ENCODE peak calls at places on chromosomes 1 and 21, in four cellular contexts. One of them, this sample, is unnamed.

GRCh38 chr1:246404078-246404477 is 103.0 kb downstream of the SMYD3 start:
- DNase-seq in mammary epithelial cell: no peak
- DNase-seq in IMR-90: no peak
- DNase-seq in PC-3: no peak
- DNase-seq in this sample: no peak

GRCh38 chr1:101291562-101292035 is 54.8 kb downstream of the S1PR1 start:
- DNase-seq in mammary epithelial cell: peak; percentile 81
- DNase-seq in IMR-90: peak; percentile 82
- DNase-seq in PC-3: peak; percentile 40
- DNase-seq in this sample: peak; percentile 68

GRCh38 chr1:97919568-97920261 is 1.1 kb downstream of the DPYD start:
- DNase-seq in mammary epithelial cell: peak; percentile 32
- DNase-seq in IMR-90: peak; percentile 53
- DNase-seq in PC-3: peak; percentile 53
- DNase-seq in this sample: peak; percentile 33

GRCh38 chr1:233368784-233369120 is 41.2 kb downstream of the MAP3K21 start:
- DNase-seq in mammary epithelial cell: no peak
- DNase-seq in IMR-90: no peak
- DNase-seq in PC-3: no peak
- DNase-seq in this sample: no peak

GRCh38 chr1:10604966-10605365 is 130.2 kb downstream of the PEX14 start:
- DNase-seq in mammary epithelial cell: no peak
- DNase-seq in IMR-90: no peak
- DNase-seq in PC-3: no peak
- DNase-seq in this sample: no peak

GRCh38 chr1:245645894-245646293 is 491.1 kb downstream of the KIF26B start:
- DNase-seq in mammary epithelial cell: no peak
- DNase-seq in IMR-90: no peak
- DNase-seq in PC-3: no peak
- DNase-seq in this sample: no peak

GRCh38 chr1:9410737-9411297 is 118.1 kb downstream of the SPSB1 start:
- DNase-seq in mammary epithelial cell: peak; percentile 23
- DNase-seq in IMR-90: peak; percentile 26
- DNase-seq in PC-3: no peak
- DNase-seq in this sample: peak; percentile 78

GRCh38 chr1:236451796-236452373 is 57.8 kb downstream of the EDARADD start:
- DNase-seq in mammary epithelial cell: peak; percentile 6
- DNase-seq in IMR-90: no peak
- DNase-seq in PC-3: peak; percentile 13
- DNase-seq in this sample: no peak

GRCh38 chr1:243343970-243344749 is 88.3 kb downstream of the SDCCAG8 start:
- DNase-seq in mammary epithelial cell: peak; percentile 37
- DNase-seq in IMR-90: peak; percentile 40
- DNase-seq in PC-3: peak; percentile 88
- DNase-seq in this sample: peak; percentile 32

GRCh38 chr21:42466700-42467612 is 29.1 kb downstream of the RSPH1 start:
- DNase-seq in mammary epithelial cell: no peak
- DNase-seq in IMR-90: peak; percentile 7
- DNase-seq in PC-3: peak; percentile 50
- DNase-seq in this sample: peak; percentile 32

GRCh38 chr1:183877321-183877720 is 72.4 kb downstream of the RGL1 start:
- DNase-seq in mammary epithelial cell: no peak
- DNase-seq in IMR-90: peak; percentile 31
- DNase-seq in PC-3: no peak
- DNase-seq in this sample: peak; percentile 66

GRCh38 chr21:27564684-27565280 is 597.9 kb upstream of the ADAMTS5 start:
- DNase-seq in mammary epithelial cell: peak; percentile 42
- DNase-seq in IMR-90: peak; percentile 70
- DNase-seq in PC-3: peak; percentile 52
- DNase-seq in this sample: peak; percentile 40

GRCh38 chr1:221921936-221922335 is 180.0 kb upstream of the DUSP10 start:
- DNase-seq in mammary epithelial cell: peak; percentile 45
- DNase-seq in IMR-90: peak; percentile 49
- DNase-seq in PC-3: peak; percentile 57
- DNase-seq in this sample: no peak

GRCh38 chr1:175576870-175577269 is 166.5 kb downstream of the TNR start:
- DNase-seq in mammary epithelial cell: no peak
- DNase-seq in IMR-90: no peak
- DNase-seq in PC-3: no peak
- DNase-seq in this sample: no peak

GRCh38 chr1:175569117-175569743 is 174.2 kb downstream of the TNR start:
- DNase-seq in mammary epithelial cell: no peak
- DNase-seq in IMR-90: no peak
- DNase-seq in PC-3: no peak
- DNase-seq in this sample: no peak

DNA sequence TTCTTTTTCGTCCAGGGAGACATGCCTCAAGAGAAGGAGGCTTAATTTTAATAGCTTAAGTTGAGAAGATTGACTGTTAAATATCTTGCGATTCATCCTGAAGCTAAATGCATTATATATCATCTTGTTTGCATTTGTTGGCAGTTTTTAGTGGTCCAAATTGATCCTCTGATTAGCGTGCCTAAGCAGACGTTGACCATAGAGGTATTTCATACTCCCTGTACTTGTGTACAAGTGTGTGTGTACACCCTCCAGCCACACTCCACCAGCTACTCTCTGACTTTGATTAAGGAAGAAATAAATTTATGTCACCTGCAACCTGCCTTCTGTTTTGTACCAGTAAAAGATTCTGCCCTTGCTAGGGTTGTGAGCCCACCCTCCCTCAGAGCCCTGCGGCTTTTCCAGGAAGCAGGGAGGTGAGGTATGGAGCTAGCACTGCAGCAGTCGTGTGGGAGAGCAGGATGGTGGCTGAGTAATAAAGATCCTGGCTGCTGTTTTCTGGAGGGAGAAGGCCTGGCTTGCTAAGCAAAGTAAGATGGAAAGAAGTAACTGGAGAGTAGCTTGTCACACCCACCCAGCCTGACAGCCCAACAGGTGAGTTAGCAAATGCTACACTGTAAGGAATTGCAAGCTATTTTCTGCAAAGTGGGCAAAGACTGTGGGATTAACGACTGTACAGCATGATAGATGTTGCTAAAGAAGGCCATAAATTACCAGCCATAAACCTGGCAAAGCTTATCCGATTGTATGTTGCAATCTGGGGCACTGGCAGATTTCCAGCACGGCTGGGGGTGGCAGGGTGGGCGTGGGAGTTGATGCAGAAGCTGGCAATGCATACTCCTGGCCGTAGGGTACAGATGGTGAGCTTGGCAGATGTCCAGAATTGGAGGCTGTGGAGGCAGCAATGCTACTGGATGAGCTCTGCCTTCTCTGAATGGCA is 170.2 kb downstream of the TNR start:
- DNase-seq in mammary epithelial cell: no peak
- DNase-seq in IMR-90: no peak
- DNase-seq in PC-3: no peak
- DNase-seq in this sample: no peak
- H2AFZ ChIP-seq in mammary epithelial cell: no peak overlapping the region
- H2AFZ ChIP-seq in IMR-90: no peak overlapping the region
- H2AFZ ChIP-seq in PC-3: no peak overlapping the region
- H2AFZ ChIP-seq in this sample: no peak overlapping the region

GRCh38 chr1:168845083-168845650 is 116.2 kb upstream of the DPT start:
- DNase-seq in mammary epithelial cell: no peak
- DNase-seq in IMR-90: no peak
- DNase-seq in PC-3: no peak
- DNase-seq in this sample: no peak
- H3K9me3 ChIP-seq in mammary epithelial cell: no peaks in the 10 kb centered on the region
- H3K9me3 ChIP-seq in IMR-90: no peaks in the 10 kb centered on the region
- H3K9me3 ChIP-seq in PC-3: no peaks in the 10 kb centered on the region
- H3K9me3 ChIP-seq in this sample: no peaks in the 10 kb centered on the region

DNA sequence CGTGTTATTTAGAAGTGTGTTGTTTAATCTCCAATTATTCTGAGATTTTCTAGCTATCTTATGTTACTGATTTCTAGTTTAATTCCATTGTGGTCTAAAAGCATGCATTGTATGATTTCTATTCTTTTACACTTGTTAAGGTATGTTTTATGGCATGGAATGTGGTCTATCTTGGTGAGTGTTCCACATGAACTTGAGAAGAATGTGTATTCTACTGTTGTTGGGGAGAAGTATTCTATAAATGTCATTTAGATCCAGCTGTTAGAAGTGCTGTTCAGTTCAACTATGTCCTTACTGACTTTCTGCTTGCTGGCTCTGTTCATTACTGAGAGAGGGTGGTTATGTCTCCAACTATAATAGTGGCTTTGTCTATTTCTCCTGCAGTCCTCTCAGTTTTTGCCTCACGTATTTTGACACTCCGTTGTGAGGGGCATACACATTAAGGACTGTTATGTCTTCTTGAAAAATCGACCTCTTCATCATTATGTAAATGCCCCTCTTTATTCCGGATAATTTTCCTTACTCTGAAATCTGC is 12.0 kb upstream of the PLA2G5 start:
- DNase-seq in mammary epithelial cell: no peak
- DNase-seq in IMR-90: no peak
- DNase-seq in PC-3: no peak
- DNase-seq in this sample: no peak
- H3K9ac ChIP-seq in mammary epithelial cell: no peak overlapping the region
- H3K9ac ChIP-seq in IMR-90: no peak overlapping the region
- H3K9ac ChIP-seq in PC-3: no peak overlapping the region
- H3K9ac ChIP-seq in this sample: no peak overlapping the region

GRCh38 chr1:158952416-158952815 is 21.1 kb downstream of the PYHIN1 start:
- DNase-seq in mammary epithelial cell: no peak
- DNase-seq in IMR-90: no peak
- DNase-seq in PC-3: no peak
- DNase-seq in this sample: no peak

DNA sequence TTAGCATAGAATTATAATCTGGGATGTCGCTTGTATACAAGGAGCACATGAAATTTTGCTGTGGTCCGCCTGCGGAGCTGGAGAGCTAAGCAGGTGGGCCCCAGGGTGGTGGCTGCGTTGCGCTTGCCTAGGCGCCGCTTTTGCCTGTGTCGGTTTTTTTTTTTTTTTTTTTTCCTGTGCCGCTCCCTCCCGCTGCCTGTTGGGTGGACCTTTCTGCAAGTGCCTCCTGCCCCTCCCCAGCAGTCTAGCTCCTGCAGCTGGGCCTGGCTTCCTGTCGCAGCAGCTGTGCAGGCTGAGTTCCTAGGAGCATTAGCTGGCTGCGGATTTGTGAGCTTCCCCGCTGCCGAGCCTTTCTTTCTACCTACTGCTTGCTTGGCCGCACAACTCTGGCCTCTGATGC is 20.6 kb downstream of the PYHIN1 start:
- DNase-seq in mammary epithelial cell: no peak
- DNase-seq in IMR-90: no peak
- DNase-seq in PC-3: no peak
- DNase-seq in this sample: no peak
- H2AFZ ChIP-seq in mammary epithelial cell: no peak overlapping the region
- H2AFZ ChIP-seq in IMR-90: no peak overlapping the region
- H2AFZ ChIP-seq in PC-3: no peak overlapping the region
- H2AFZ ChIP-seq in this sample: no peak overlapping the region

GRCh38 chr1:117930173-117930447 is 571 bp downstream of the WDR3 start:
- DNase-seq in mammary epithelial cell: no peak
- DNase-seq in IMR-90: no peak
- DNase-seq in PC-3: no peak
- DNase-seq in this sample: no peak

GRCh38 chr1:117928881-117929339 is 511 bp downstream of the GDAP2 start:
- DNase-seq in mammary epithelial cell: peak; percentile 55
- DNase-seq in IMR-90: peak; percentile 63
- DNase-seq in PC-3: peak; percentile 68
- DNase-seq in this sample: peak; percentile 61

GRCh38 chr1:117932576-117932975 is 3.0 kb downstream of the WDR3 start:
- DNase-seq in mammary epithelial cell: no peak
- DNase-seq in IMR-90: no peak
- DNase-seq in PC-3: peak; percentile 69
- DNase-seq in this sample: no peak

GRCh38 chr1:117930484-117930883 is 945 bp downstream of the WDR3 start:
- DNase-seq in mammary epithelial cell: peak; percentile 2
- DNase-seq in IMR-90: peak; percentile 9
- DNase-seq in PC-3: no peak
- DNase-seq in this sample: peak; percentile 2

DNA sequence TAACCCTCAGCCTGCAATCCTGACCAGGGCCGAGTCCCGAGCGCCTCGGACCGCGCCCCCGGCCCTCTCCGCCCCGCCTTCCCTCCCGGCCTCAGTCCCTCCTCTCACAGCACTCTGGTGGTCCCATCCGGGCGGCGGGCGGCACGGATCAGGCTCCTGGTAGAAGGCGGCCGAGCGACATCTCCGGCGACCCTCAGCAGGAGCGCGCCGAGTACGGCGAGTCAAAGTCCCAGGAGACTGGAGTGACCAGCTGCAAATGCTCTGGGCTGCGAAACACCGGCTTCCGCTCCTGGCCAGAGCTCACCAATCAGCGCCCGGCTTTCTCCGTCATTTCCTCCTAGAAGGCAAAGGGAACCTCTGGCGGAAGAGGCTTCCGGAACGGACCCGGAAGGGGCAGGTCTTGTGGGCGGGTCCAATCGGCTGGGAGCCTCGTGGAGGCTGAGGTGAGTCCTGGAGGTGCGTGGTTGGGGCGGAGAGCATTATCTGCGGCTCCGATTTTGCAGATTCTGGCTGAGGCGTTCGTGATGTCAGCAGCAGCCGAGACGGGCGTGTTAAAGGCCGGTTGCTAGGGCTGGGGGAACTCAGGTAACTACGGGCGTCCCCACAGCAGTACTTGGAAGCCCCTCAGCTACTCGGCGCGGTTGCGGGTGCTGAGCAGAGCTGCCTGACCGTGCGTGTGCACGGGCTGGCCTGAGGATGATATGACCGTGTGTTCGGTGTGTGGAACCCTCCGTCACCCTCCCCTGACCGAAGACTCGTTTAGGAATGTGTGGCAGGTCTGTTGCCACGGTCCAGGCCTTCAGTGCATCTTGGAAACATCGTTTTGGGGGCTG is at the start of the genes GDAP2 and WDR3:
- DNase-seq in mammary epithelial cell: peak; percentile 98
- DNase-seq in IMR-90: peak; percentile 96
- DNase-seq in PC-3: peak; percentile 98
- DNase-seq in this sample: peak; percentile 95
- H3K9me3 ChIP-seq in mammary epithelial cell: no peaks in the 10 kb centered on the region
- H3K9me3 ChIP-seq in IMR-90: no peaks in the 10 kb centered on the region
- H3K9me3 ChIP-seq in PC-3: no peaks in the 10 kb centered on the region
- H3K9me3 ChIP-seq in this sample: no peaks in the 10 kb centered on the region

DNA sequence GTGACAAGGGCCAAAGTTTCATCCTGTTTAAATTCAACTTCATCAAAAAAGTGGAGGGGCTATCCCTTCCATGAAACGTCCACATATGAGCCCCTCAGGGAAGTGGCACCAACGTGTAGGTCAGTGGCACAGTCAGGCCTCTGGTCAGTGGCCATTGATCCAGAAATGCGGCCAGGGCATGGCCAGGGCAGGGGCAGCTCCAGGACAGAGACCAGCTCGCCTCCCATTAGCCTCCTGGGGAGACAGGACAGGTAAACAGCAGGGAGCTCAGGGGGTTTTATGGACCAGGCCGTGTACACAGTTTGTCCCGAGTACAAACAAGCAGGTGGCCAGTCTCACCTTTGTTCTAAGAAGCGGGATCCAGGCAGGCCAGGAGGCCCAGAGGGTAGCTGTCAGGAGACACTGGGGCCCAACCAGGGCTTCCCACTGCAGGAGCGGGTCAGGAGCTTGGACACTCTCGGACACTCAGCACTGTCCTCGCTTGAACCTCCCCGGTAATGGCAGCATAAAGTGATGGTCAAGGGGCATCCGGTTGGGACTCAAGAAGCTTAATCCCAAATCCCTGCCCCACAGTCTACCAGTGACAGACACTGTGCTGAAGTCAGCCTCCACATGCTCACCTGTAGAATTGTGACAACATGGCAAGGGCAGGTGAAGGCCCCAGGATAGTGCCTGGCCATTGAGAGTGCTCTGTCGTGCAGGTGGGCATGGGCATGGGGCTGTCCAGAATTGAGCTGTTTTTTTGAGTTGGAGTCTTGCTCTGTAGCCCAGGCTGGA is 144.1 kb upstream of the ERRFI1 start:
- DNase-seq in mammary epithelial cell: no peak
- DNase-seq in IMR-90: no peak
- DNase-seq in PC-3: no peak
- DNase-seq in this sample: no peak
- H3K9ac ChIP-seq in mammary epithelial cell: peak overlapping the region; percentile 5
- H3K9ac ChIP-seq in IMR-90: no peak overlapping the region
- H3K9ac ChIP-seq in PC-3: peak overlapping the region; percentile 66
- H3K9ac ChIP-seq in this sample: no peak overlapping the region

GRCh38 chr1:206722751-206723499 is 38.2 kb downstream of the MAPKAPK2 start:
- DNase-seq in mammary epithelial cell: no peak
- DNase-seq in IMR-90: no peak
- DNase-seq in PC-3: no peak
- DNase-seq in this sample: peak; percentile 78
- H2AFZ ChIP-seq in mammary epithelial cell: no peak overlapping the region
- H2AFZ ChIP-seq in IMR-90: no peak overlapping the region
- H2AFZ ChIP-seq in PC-3: no peak overlapping the region
- H2AFZ ChIP-seq in this sample: no peak overlapping the region